ENCODE peak calls at places on chromosomes 4 and X, in seven cellular contexts. M is DND-41, V is Ammon's horn, Z is left ventricle myocardium superior, K is germinal center, H is HTR-8/SVneo, G is left colon. Y is an unnamed sample.

GRCh38 chr4:112288455-112288854 is 2.8 kb upstream of the TIFA start:
- DNase-seq in M (peak; percentile 32), V (no peak), Z (no peak), K (no peak), H (no peak), G (no peak), Y (no peak)

GRCh38 chr4:140038031-140038533 is 115.9 kb downstream of the MAML3 start:
- DNase-seq in M (peak; percentile 56), V (no peak), Z (no peak), K (no peak), H (no peak), G (no peak), Y (no peak)

GRCh38 chrX:118315529-118315928 is 30.4 kb upstream of the WDR44 start:
- DNase-seq in M (no peak), V (no peak), Z (no peak), K (no peak), H (no peak), G (no peak), Y (no peak)

GRCh38 chr4:104491396-104491821 is 3.3 kb downstream of the CXXC4 start:
- DNase-seq in M (peak; percentile 53), V (peak; percentile 68), Z (peak; percentile 73), K (peak; percentile 44), H (no peak), G (peak; percentile 45), Y (no peak)

GRCh38 chr4:145626623-145626982 is 7.4 kb downstream of the MMAA start:
- DNase-seq in M (no peak), V (no peak), Z (no peak), K (no peak), H (no peak), G (no peak), Y (no peak)

GRCh38 chrX:1932231-1932630 is 317.4 kb downstream of the ASMT start:
- DNase-seq in M (no peak), V (peak; percentile 7), Z (no peak), K (no peak), H (no peak), G (no peak), Y (no peak)

GRCh38 chrX:40108084-40108958 is 10.6 kb upstream of the BCOR start:
- DNase-seq in M (no peak), V (no peak), Z (peak; percentile 52), K (no peak), H (no peak), G (peak; percentile 60), Y (peak; percentile 45)

GRCh38 chr4:73045894-73046293 is 23.6 kb downstream of the COX18 start:
- DNase-seq in M (no peak), V (no peak), Z (no peak), K (no peak), H (no peak), G (no peak), Y (no peak)

GRCh38 chrX:96713303-96713702 is 28.7 kb downstream of the DIAPH2 start:
- DNase-seq in M (no peak), V (no peak), Z (no peak), K (no peak), H (no peak), G (peak; percentile 29), Y (no peak)

GRCh38 chr4:171813195-171813955 is at the start of gene GALNTL6:
- DNase-seq in M (no peak), V (peak; percentile 25), Z (no peak), K (no peak), H (peak; percentile 3), G (no peak), Y (no peak)

GRCh38 chr4:6480532-6481088 is 8.2 kb upstream of the PPP2R2C start:
- DNase-seq in M (no peak), V (no peak), Z (no peak), K (no peak), H (no peak), G (no peak), Y (no peak)

GRCh38 chr4:26061248-26061986 is 147.4 kb downstream of the SMIM20 start:
- DNase-seq in M (peak; percentile 11), V (peak; percentile 25), Z (no peak), K (peak; percentile 41), H (peak; percentile 64), G (no peak), Y (peak; percentile 47)

GRCh38 chrX:119669424-119670037 is 23.4 kb downstream of the SEPTIN6 start:
- DNase-seq in M (no peak), V (no peak), Z (peak; percentile 37), K (no peak), H (no peak), G (no peak), Y (no peak)

GRCh38 chrX:49995021-49995731 is 72.8 kb downstream of the CLCN5 start:
- DNase-seq in M (no peak), V (no peak), Z (no peak), K (no peak), H (no peak), G (no peak), Y (peak; percentile 19)

GRCh38 chrX:40104649-40105015 is 6.9 kb upstream of the BCOR start:
- DNase-seq in M (no peak), V (no peak), Z (peak; percentile 67), K (no peak), H (no peak), G (peak; percentile 65), Y (no peak)

GRCh38 chr4:95165926-95166524 is 382.7 kb downstream of the UNC5C start:
- DNase-seq in M (peak; percentile 66), V (peak; percentile 91), Z (no peak), K (peak; percentile 30), H (peak; percentile 30), G (no peak), Y (peak; percentile 48)

GRCh38 chrX:111460612-111461011 is 48.6 kb upstream of the DCX start:
- DNase-seq in M (no peak), V (no peak), Z (no peak), K (no peak), H (no peak), G (no peak), Y (no peak)

GRCh38 chrX:66914082-66914481 is 275.2 kb upstream of the EDA2R start:
- DNase-seq in M (no peak), V (peak; percentile 1), Z (no peak), K (no peak), H (no peak), G (no peak), Y (no peak)

GRCh38 chrX:24334473-24334872 is 20.6 kb upstream of the SUPT20HL2 start:
- DNase-seq in M (no peak), V (no peak), Z (no peak), K (no peak), H (no peak), G (no peak), Y (no peak)

GRCh38 chr4:138686078-138686477 is 329.5 kb upstream of the NOCT start:
- DNase-seq in M (no peak), V (no peak), Z (peak; percentile 82), K (no peak), H (no peak), G (no peak), Y (no peak)

GRCh38 chrX:134658002-134658401 is 269 bp downstream of the PLAC1 start:
- DNase-seq in M (no peak), V (no peak), Z (no peak), K (no peak), H (no peak), G (no peak), Y (no peak)

GRCh38 chrX:7515681-7516413 is 327.1 kb upstream of the VCX start:
- DNase-seq in M (no peak), V (no peak), Z (no peak), K (no peak), H (no peak), G (no peak), Y (no peak)

GRCh38 chrX:50691820-50692219 is 122.2 kb downstream of the SHROOM4 start:
- DNase-seq in M (peak; percentile 3), V (peak; percentile 23), Z (no peak), K (peak; percentile 21), H (peak; percentile 1), G (no peak), Y (peak; percentile 46)

GRCh38 chr4:184424993-184425758 is 49.2 kb downstream of the IRF2 start:
- DNase-seq in M (no peak), V (no peak), Z (peak; percentile 62), K (no peak), H (no peak), G (no peak), Y (no peak)

GRCh38 chr4:40234519-40235039 is 37.7 kb downstream of the RHOH start:
- DNase-seq in M (no peak), V (no peak), Z (no peak), K (no peak), H (no peak), G (no peak), Y (no peak)

GRCh38 chr4:161555689-161556660 is 607.8 kb downstream of the FSTL5 start:
- DNase-seq in M (no peak), V (no peak), Z (no peak), K (no peak), H (no peak), G (no peak), Y (no peak)

Y was measured in NCI-H460.